ENCODE peak calls at places on chromosome 14, in ten cellular contexts. One of them, this sample, is unnamed. For H3K4me1, the result is how much of the 10 kb centered on the place peaks cover.

GRCh38 chr14:103191856-103192835 is 68.9 kb downstream of the TNFAIP2 start:
- DNase-seq in heart left ventricle: no peak
- DNase-seq in hepatocyte: no peak
- DNase-seq in tibial nerve: no peak
- DNase-seq in pancreas: no peak
- DNase-seq in testis: no peak
- DNase-seq in mammary epithelial cell: no peak
- DNase-seq in MM.1S: no peak
- DNase-seq in Panc1: no peak
- DNase-seq in endodermal cell: no peak
- DNase-seq in this sample: no peak

GRCh38 chr14:89477391-89477790 is 60.4 kb upstream of the FOXN3 start:
- DNase-seq in tibial nerve: no peak
- DNase-seq in MM.1S: no peak
- DNase-seq in mammary epithelial cell: no peak
- DNase-seq in Panc1: no peak
- DNase-seq in pancreas: peak
- DNase-seq in hepatocyte: no peak
- DNase-seq in endodermal cell: no peak
- DNase-seq in heart left ventricle: no peak
- DNase-seq in testis: peak
- DNase-seq in this sample: peak

GRCh38 chr14:36660736-36661505 is 739 bp upstream of the PAX9 start:
- DNase-seq in tibial nerve: no peak
- DNase-seq in heart left ventricle: no peak
- DNase-seq in testis: no peak
- DNase-seq in Panc1: no peak
- DNase-seq in mammary epithelial cell: no peak
- DNase-seq in endodermal cell: no peak
- DNase-seq in pancreas: no peak
- DNase-seq in hepatocyte: no peak
- DNase-seq in MM.1S: peak
- DNase-seq in this sample: no peak

GRCh38 chr14:74858022-74858421 is 17.9 kb downstream of the PROX2 start:
- DNase-seq in endodermal cell: no peak
- DNase-seq in Panc1: no peak
- DNase-seq in MM.1S: no peak
- DNase-seq in pancreas: no peak
- DNase-seq in heart left ventricle: no peak
- DNase-seq in hepatocyte: no peak
- DNase-seq in mammary epithelial cell: no peak
- DNase-seq in tibial nerve: no peak
- DNase-seq in testis: no peak
- DNase-seq in this sample: no peak

GRCh38 chr14:47040490-47040889 is 388.9 kb upstream of the RPL10L start:
- DNase-seq in MM.1S: peak
- DNase-seq in testis: peak
- DNase-seq in hepatocyte: peak
- DNase-seq in mammary epithelial cell: peak
- DNase-seq in heart left ventricle: no peak
- DNase-seq in tibial nerve: no peak
- DNase-seq in endodermal cell: peak
- DNase-seq in pancreas: no peak
- DNase-seq in Panc1: no peak
- DNase-seq in this sample: no peak

GRCh38 chr14:75494898-75495297 is 27.4 kb upstream of the BATF start:
- DNase-seq in heart left ventricle: no peak
- DNase-seq in hepatocyte: no peak
- DNase-seq in tibial nerve: no peak
- DNase-seq in MM.1S: no peak
- DNase-seq in Panc1: no peak
- DNase-seq in mammary epithelial cell: no peak
- DNase-seq in pancreas: no peak
- DNase-seq in endodermal cell: no peak
- DNase-seq in testis: no peak
- DNase-seq in this sample: no peak

GRCh38 chr14:96893966-96894622 is 96.9 kb downstream of the VRK1 start:
- DNase-seq in heart left ventricle: no peak
- DNase-seq in endodermal cell: no peak
- DNase-seq in MM.1S: no peak
- DNase-seq in hepatocyte: no peak
- DNase-seq in tibial nerve: no peak
- DNase-seq in testis: no peak
- DNase-seq in mammary epithelial cell: no peak
- DNase-seq in Panc1: no peak
- DNase-seq in pancreas: no peak
- DNase-seq in this sample: no peak

GRCh38 chr14:73725116-73726024 is 11.2 kb upstream of the PNMA1 start:
- DNase-seq in pancreas: no peak
- DNase-seq in heart left ventricle: no peak
- DNase-seq in mammary epithelial cell: no peak
- DNase-seq in MM.1S: no peak
- DNase-seq in endodermal cell: peak
- DNase-seq in Panc1: no peak
- DNase-seq in tibial nerve: peak
- DNase-seq in hepatocyte: peak
- DNase-seq in testis: no peak
- DNase-seq in this sample: peak

GRCh38 chr14:21264025-21264801 is 5.0 kb downstream of the HNRNPC start:
- DNase-seq in endodermal cell: no peak
- DNase-seq in MM.1S: peak
- DNase-seq in Panc1: no peak
- DNase-seq in heart left ventricle: no peak
- DNase-seq in hepatocyte: no peak
- DNase-seq in mammary epithelial cell: peak
- DNase-seq in testis: no peak
- DNase-seq in pancreas: no peak
- DNase-seq in tibial nerve: no peak
- DNase-seq in this sample: no peak

GRCh38 chr14:21261824-21262223 is 7.4 kb downstream of the HNRNPC start:
- DNase-seq in testis: no peak
- DNase-seq in heart left ventricle: no peak
- DNase-seq in mammary epithelial cell: no peak
- DNase-seq in MM.1S: no peak
- DNase-seq in tibial nerve: no peak
- DNase-seq in Panc1: no peak
- DNase-seq in hepatocyte: no peak
- DNase-seq in pancreas: no peak
- DNase-seq in endodermal cell: no peak
- DNase-seq in this sample: no peak

GRCh38 chr14:21262410-21262809 is 6.8 kb downstream of the HNRNPC start:
- DNase-seq in mammary epithelial cell: no peak
- DNase-seq in testis: no peak
- DNase-seq in endodermal cell: no peak
- DNase-seq in pancreas: no peak
- DNase-seq in MM.1S: no peak
- DNase-seq in heart left ventricle: no peak
- DNase-seq in hepatocyte: no peak
- DNase-seq in tibial nerve: no peak
- DNase-seq in Panc1: no peak
- DNase-seq in this sample: no peak

GRCh38 chr14:21267431-21267845 is 1.8 kb downstream of the HNRNPC start:
- DNase-seq in endodermal cell: no peak
- DNase-seq in tibial nerve: no peak
- DNase-seq in hepatocyte: no peak
- DNase-seq in pancreas: no peak
- DNase-seq in mammary epithelial cell: peak
- DNase-seq in Panc1: no peak
- DNase-seq in MM.1S: peak
- DNase-seq in heart left ventricle: no peak
- DNase-seq in testis: no peak
- DNase-seq in this sample: no peak

GRCh38 chr14:21263284-21264024 is 5.8 kb downstream of the HNRNPC start:
- DNase-seq in pancreas: no peak
- DNase-seq in tibial nerve: no peak
- DNase-seq in Panc1: no peak
- DNase-seq in testis: no peak
- DNase-seq in MM.1S: peak
- DNase-seq in endodermal cell: no peak
- DNase-seq in hepatocyte: no peak
- DNase-seq in heart left ventricle: no peak
- DNase-seq in mammary epithelial cell: no peak
- DNase-seq in this sample: no peak
- H3K27ac ChIP-seq in pancreas: no peak
- H3K27ac ChIP-seq in tibial nerve: no peak
- H3K27ac ChIP-seq in Panc1: no peak
- H3K27ac ChIP-seq in testis: no peak
- H3K27ac ChIP-seq in MM.1S: peak
- H3K27ac ChIP-seq in endodermal cell: no peak
- H3K27ac ChIP-seq in hepatocyte: peak
- H3K27ac ChIP-seq in heart left ventricle: no peak
- H3K27ac ChIP-seq in mammary epithelial cell: peak
- H3K27ac ChIP-seq in this sample: peak

DNA sequence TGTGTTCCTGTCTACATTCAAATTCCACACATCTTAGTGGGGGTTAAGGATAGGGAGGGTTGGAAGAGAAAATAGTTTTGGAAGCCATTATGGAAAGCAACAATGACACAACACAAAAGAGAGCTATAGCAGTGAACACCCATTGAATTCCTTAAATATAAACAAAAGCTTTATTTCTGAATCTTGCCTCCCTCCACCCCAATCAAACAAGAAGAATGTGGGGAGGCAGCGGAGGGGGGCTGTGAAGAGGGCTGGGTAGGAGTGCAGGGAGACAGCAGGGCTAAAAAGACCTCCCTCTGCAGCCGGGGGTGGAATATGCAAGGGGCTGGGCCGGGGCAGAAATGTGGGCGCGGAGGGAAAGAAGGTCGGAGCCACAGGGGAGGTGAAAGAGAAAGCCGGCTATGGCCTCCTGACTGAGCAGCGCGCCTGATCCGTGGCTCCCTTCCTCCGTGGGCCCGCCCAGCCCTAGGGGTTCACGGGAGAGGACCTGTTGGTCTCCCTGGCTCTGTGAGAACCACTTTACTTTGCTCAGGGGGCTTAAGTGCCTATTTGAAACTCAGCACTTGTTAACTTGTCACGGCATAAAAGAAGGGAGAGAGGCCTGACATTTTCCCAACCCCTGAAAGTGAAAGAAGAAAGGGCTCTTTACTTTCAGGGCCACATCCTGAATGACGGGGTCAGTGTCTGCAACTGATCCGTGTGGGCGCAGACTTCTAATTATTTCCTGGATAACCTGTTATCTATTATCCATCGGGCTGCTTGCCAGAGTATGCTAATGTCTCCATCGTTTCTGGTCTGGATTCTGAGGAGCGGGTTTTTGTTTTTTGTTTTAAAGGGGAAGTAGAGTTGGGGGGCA is 127.3 kb upstream of the MAX start:
- DNase-seq in MM.1S: no peak
- DNase-seq in endodermal cell: peak
- DNase-seq in heart left ventricle: peak
- DNase-seq in pancreas: peak
- DNase-seq in tibial nerve: peak
- DNase-seq in hepatocyte: peak
- DNase-seq in mammary epithelial cell: peak
- DNase-seq in Panc1: no peak
- DNase-seq in testis: peak
- DNase-seq in this sample: peak
- H3K4me1 ChIP-seq in MM.1S: under half
- H3K4me1 ChIP-seq in endodermal cell: under half
- H3K4me1 ChIP-seq in heart left ventricle: under half
- H3K4me1 ChIP-seq in pancreas: half or more
- H3K4me1 ChIP-seq in tibial nerve: under half
- H3K4me1 ChIP-seq in hepatocyte: under half
- H3K4me1 ChIP-seq in mammary epithelial cell: under half
- H3K4me1 ChIP-seq in Panc1: under half
- H3K4me1 ChIP-seq in testis: under half
- H3K4me1 ChIP-seq in this sample: under half

GRCh38 chr14:77301103-77301502 is 19.6 kb downstream of the POMT2 start:
- DNase-seq in tibial nerve: peak
- DNase-seq in mammary epithelial cell: peak
- DNase-seq in testis: peak
- DNase-seq in MM.1S: no peak
- DNase-seq in endodermal cell: peak
- DNase-seq in hepatocyte: peak
- DNase-seq in heart left ventricle: peak
- DNase-seq in pancreas: peak
- DNase-seq in Panc1: peak
- DNase-seq in this sample: peak

GRCh38 chr14:77302926-77303325 is 17.8 kb downstream of the POMT2 start:
- DNase-seq in MM.1S: no peak
- DNase-seq in testis: no peak
- DNase-seq in mammary epithelial cell: peak
- DNase-seq in tibial nerve: no peak
- DNase-seq in hepatocyte: peak
- DNase-seq in Panc1: no peak
- DNase-seq in endodermal cell: no peak
- DNase-seq in pancreas: no peak
- DNase-seq in heart left ventricle: no peak
- DNase-seq in this sample: no peak

GRCh38 chr14:77305696-77306095 is 15.0 kb downstream of the POMT2 start:
- DNase-seq in testis: no peak
- DNase-seq in Panc1: no peak
- DNase-seq in MM.1S: no peak
- DNase-seq in heart left ventricle: no peak
- DNase-seq in pancreas: no peak
- DNase-seq in hepatocyte: no peak
- DNase-seq in endodermal cell: no peak
- DNase-seq in mammary epithelial cell: no peak
- DNase-seq in tibial nerve: no peak
- DNase-seq in this sample: no peak

GRCh38 chr14:77306406-77307098 is 14.1 kb downstream of the POMT2 start:
- DNase-seq in heart left ventricle: no peak
- DNase-seq in tibial nerve: no peak
- DNase-seq in endodermal cell: no peak
- DNase-seq in testis: peak
- DNase-seq in mammary epithelial cell: no peak
- DNase-seq in pancreas: no peak
- DNase-seq in Panc1: no peak
- DNase-seq in hepatocyte: no peak
- DNase-seq in MM.1S: no peak
- DNase-seq in this sample: no peak

GRCh38 chr14:77303417-77304156 is 17.1 kb downstream of the POMT2 start:
- DNase-seq in endodermal cell: no peak
- DNase-seq in hepatocyte: peak
- DNase-seq in heart left ventricle: no peak
- DNase-seq in pancreas: no peak
- DNase-seq in mammary epithelial cell: peak
- DNase-seq in Panc1: peak
- DNase-seq in tibial nerve: no peak
- DNase-seq in testis: no peak
- DNase-seq in MM.1S: no peak
- DNase-seq in this sample: no peak
- H3K27ac ChIP-seq in endodermal cell: no peak
- H3K27ac ChIP-seq in hepatocyte: peak
- H3K27ac ChIP-seq in heart left ventricle: no peak
- H3K27ac ChIP-seq in pancreas: no peak
- H3K27ac ChIP-seq in mammary epithelial cell: peak
- H3K27ac ChIP-seq in Panc1: peak
- H3K27ac ChIP-seq in tibial nerve: peak
- H3K27ac ChIP-seq in testis: no peak
- H3K27ac ChIP-seq in MM.1S: no peak
- H3K27ac ChIP-seq in this sample: no peak

DNA sequence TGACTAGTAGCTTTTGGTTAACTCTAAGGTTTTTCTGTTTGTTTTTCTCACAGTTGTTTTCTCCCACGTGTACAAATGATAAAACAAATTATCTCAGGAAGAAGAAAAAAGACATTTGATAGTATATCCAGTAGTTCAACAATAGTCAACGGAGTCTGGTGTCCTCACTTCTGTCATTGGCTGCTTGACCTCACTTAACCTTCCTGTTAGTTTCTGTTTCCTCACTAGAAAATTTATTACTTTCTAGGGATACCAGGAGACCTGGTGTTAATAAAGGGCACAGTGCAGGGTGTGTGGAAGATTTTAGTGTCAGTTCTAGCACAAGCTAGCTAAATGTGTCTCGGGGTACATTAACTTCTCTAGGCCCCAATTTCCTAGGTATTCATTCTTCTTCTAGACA is 116.0 kb downstream of the PRKCH start:
- DNase-seq in hepatocyte: no peak
- DNase-seq in mammary epithelial cell: no peak
- DNase-seq in endodermal cell: no peak
- DNase-seq in heart left ventricle: no peak
- DNase-seq in MM.1S: no peak
- DNase-seq in testis: no peak
- DNase-seq in Panc1: no peak
- DNase-seq in tibial nerve: no peak
- DNase-seq in pancreas: no peak
- DNase-seq in this sample: no peak
- H3K4me1 ChIP-seq in hepatocyte: under half
- H3K4me1 ChIP-seq in mammary epithelial cell: under half
- H3K4me1 ChIP-seq in endodermal cell: under half
- H3K4me1 ChIP-seq in heart left ventricle: under half
- H3K4me1 ChIP-seq in MM.1S: under half
- H3K4me1 ChIP-seq in testis: under half
- H3K4me1 ChIP-seq in Panc1: under half
- H3K4me1 ChIP-seq in tibial nerve: under half
- H3K4me1 ChIP-seq in pancreas: under half
- H3K4me1 ChIP-seq in this sample: under half

This sample was measured in right cardiac atrium.